ENCODE peak calls at places on chromosome 12, in nine cellular contexts. D is COLO829; W is activated CD8-positive, alpha-beta T cell treated with anti-CD3 and anti-CD28 coated beads, Interleukin-2, amount 10 ng/mL, durations not matched to agents 7 days and 5 days; E is NCI-H2107; K is RPMI7951; H is stomach; Q is T follicular helper cell; Y is anterior cingulate cortex; C is ELR. M is an unnamed sample.

GRCh38 chr12:51591020-51591901 is at the start of gene SCN8A:
- DNase-seq in Y (peak; percentile 46), Q (peak; percentile 21), C (peak; percentile 78), H (peak; percentile 36), E (no peak), D (no peak), W (peak; percentile 58), K (peak; percentile 17), M (peak; percentile 51)

GRCh38 chr12:131540138-131540623 is 170.7 kb upstream of the SFSWAP start:
- DNase-seq in K (no peak), D (no peak), W (no peak), Y (no peak), H (no peak), Q (no peak), C (no peak), E (no peak), M (no peak)

GRCh38 chr12:130925616-130926015 is 28.1 kb upstream of the ADGRD1 start:
- DNase-seq in D (peak; percentile 77), H (no peak), C (no peak), W (no peak), Q (no peak), Y (no peak), E (no peak), K (peak; percentile 9), M (peak; percentile 66)

GRCh38 chr12:77062846-77063461 is 2.4 kb downstream of the E2F7 start:
- DNase-seq in E (no peak), W (no peak), Q (no peak), H (peak; percentile 54), D (peak; percentile 60), C (peak; percentile 61), Y (no peak), K (peak; percentile 92), M (peak; percentile 75)

GRCh38 chr12:85057370-85057963 is 21.3 kb downstream of the LRRIQ1 start:
- DNase-seq in H (no peak), K (peak; percentile 20), E (no peak), Q (no peak), Y (no peak), C (peak; percentile 68), W (peak; percentile 44), D (no peak), M (peak; percentile 44)

GRCh38 chr12:12456637-12457036 is 99.8 kb downstream of the BORCS5 start:
- DNase-seq in D (peak; percentile 30), Y (no peak), W (no peak), H (no peak), K (no peak), Q (no peak), E (no peak), C (peak; percentile 7), M (no peak)

GRCh38 chr12:71846322-71846940 is 6.9 kb downstream of the TBC1D15 start:
- DNase-seq in C (peak; percentile 61), Q (no peak), W (peak; percentile 26), D (peak; percentile 35), Y (no peak), K (peak; percentile 27), H (no peak), E (no peak), M (peak; percentile 34)

GRCh38 chr12:69115099-69115498 is 124.3 kb upstream of the CPSF6 start:
- DNase-seq in D (no peak), K (no peak), E (no peak), H (no peak), Y (no peak), W (no peak), Q (no peak), C (no peak), M (no peak)

GRCh38 chr12:7152818-7153217 is 22.6 kb downstream of the CLSTN3 start:
- DNase-seq in W (no peak), K (no peak), Y (no peak), C (no peak), H (no peak), Q (no peak), E (no peak), D (no peak), M (no peak)

GRCh38 chr12:110466791-110467190 is 1.3 kb downstream of the GPN3 start:
- DNase-seq in W (no peak), E (no peak), Y (no peak), H (no peak), D (no peak), C (no peak), Q (no peak), K (no peak), M (no peak)

GRCh38 chr12:83826112-83826511 is 1086.5 kb downstream of the SLC6A15 start:
- DNase-seq in W (peak; percentile 30), K (no peak), D (peak; percentile 45), C (peak; percentile 2), H (peak; percentile 35), Y (no peak), Q (no peak), E (no peak), M (no peak)

GRCh38 chr12:6231359-6232268 is 31.4 kb downstream of the CD9 start:
- DNase-seq in K (no peak), D (no peak), W (no peak), H (no peak), C (no peak), Y (no peak), Q (no peak), E (no peak), M (no peak)

GRCh38 chr12:19131020-19131431 is 1.5 kb downstream of the PLEKHA5 start:
- DNase-seq in H (peak; percentile 33), W (no peak), Y (no peak), K (peak; percentile 45), C (peak; percentile 78), Q (no peak), D (no peak), E (no peak), M (peak; percentile 56)

GRCh38 chr12:3083949-3084348 is 6.8 kb downstream of the TSPAN9 start:
- DNase-seq in H (no peak), W (no peak), K (no peak), D (no peak), E (no peak), C (peak; percentile 13), Y (no peak), Q (no peak), M (no peak)

GRCh38 chr12:52155048-52155868 is 36.6 kb downstream of the KRT80 start:
- DNase-seq in H (no peak), D (no peak), Y (no peak), W (peak; percentile 58), K (peak; percentile 36), Q (peak; percentile 47), E (no peak), C (peak; percentile 53), M (peak; percentile 41)

GRCh38 chr12:124921200-124922008 is 7.0 kb upstream of the UBC start:
- DNase-seq in K (peak; percentile 95), W (peak; percentile 87), Q (peak; percentile 35), D (no peak), Y (no peak), H (peak; percentile 63), C (peak; percentile 87), E (no peak), M (peak; percentile 72)

GRCh38 chr12:30257614-30258013 is 438.1 kb downstream of the IPO8 start:
- DNase-seq in Y (no peak), Q (no peak), K (no peak), H (no peak), W (no peak), C (no peak), E (no peak), D (no peak), M (no peak)

GRCh38 chr12:114680498-114681148 is 3.4 kb downstream of the TBX3 start:
- DNase-seq in H (no peak), Y (no peak), D (no peak), E (no peak), C (peak; percentile 62), W (no peak), K (no peak), Q (no peak), M (no peak)

GRCh38 chr12:70692681-70693288 is 55.6 kb upstream of the PTPRB start:
- DNase-seq in W (no peak), Q (no peak), H (no peak), E (no peak), K (peak; percentile 46), C (peak; percentile 70), D (peak; percentile 53), Y (no peak), M (peak; percentile 61)

GRCh38 chr12:78330131-78330530 is 499.4 kb downstream of the NAV3 start:
- DNase-seq in E (no peak), D (no peak), H (no peak), K (no peak), W (no peak), C (no peak), Y (no peak), Q (no peak), M (no peak)

GRCh38 chr12:93297032-93297431 is 80.7 kb upstream of the NUDT4 start:
- DNase-seq in H (no peak), Y (no peak), C (no peak), D (no peak), K (no peak), Q (no peak), W (no peak), E (no peak), M (no peak)

GRCh38 chr12:85092814-85093370 is 56.7 kb downstream of the LRRIQ1 start:
- DNase-seq in W (no peak), Y (no peak), Q (no peak), D (peak; percentile 71), E (no peak), K (peak; percentile 15), H (no peak), C (peak; percentile 33), M (no peak)

GRCh38 chr12:54398218-54398617 is 13.7 kb upstream of the ZNF385A start:
- DNase-seq in Q (no peak), H (no peak), W (no peak), K (no peak), Y (no peak), D (no peak), C (no peak), E (no peak), M (no peak)

GRCh38 chr12:67720383-67720856 is 71.9 kb downstream of the DYRK2 start:
- DNase-seq in K (peak; percentile 96), Q (no peak), D (no peak), Y (no peak), C (peak; percentile 37), H (no peak), W (no peak), E (no peak), M (peak; percentile 86)

GRCh38 chr12:69405466-69405865 is 45.9 kb downstream of the YEATS4 start:
- DNase-seq in K (peak; percentile 94), H (no peak), D (peak; percentile 78), Q (no peak), C (peak; percentile 95), Y (no peak), E (no peak), W (no peak), M (peak; percentile 93)

GRCh38 chr12:27076930-27077329 is 5.4 kb downstream of the C12orf71 start:
- DNase-seq in C (peak; percentile 84), Q (no peak), Y (no peak), H (no peak), K (peak; percentile 71), W (no peak), D (peak; percentile 35), E (no peak), M (no peak)

GRCh38 chr12:58500399-58500798 is 419.9 kb downstream of the LRIG3 start:
- DNase-seq in Q (no peak), D (no peak), C (no peak), H (no peak), K (no peak), W (no peak), Y (no peak), E (no peak), M (no peak)

GRCh38 chr12:116389990-116390655 is 112.6 kb upstream of the MED13L start:
- DNase-seq in E (no peak), H (no peak), Q (no peak), K (peak; percentile 98), W (no peak), D (peak; percentile 96), C (peak; percentile 97), Y (no peak), M (peak; percentile 88)

GRCh38 chr12:128864516-128865186 is 11.4 kb downstream of the GLT1D1 start:
- DNase-seq in E (no peak), H (no peak), W (no peak), C (no peak), K (no peak), D (no peak), Y (no peak), Q (no peak), M (no peak)

GRCh38 chr12:125015680-125016310 is 22.4 kb downstream of the BRI3BP start:
- DNase-seq in W (no peak), Q (no peak), Y (peak; percentile 47), D (peak; percentile 91), H (no peak), C (no peak), K (peak; percentile 76), E (peak; percentile 89), M (peak; percentile 50)

GRCh38 chr12:109715310-109716091 is 1.9 kb downstream of the FAM222A start:
- DNase-seq in Y (no peak), W (no peak), H (peak; percentile 46), D (no peak), E (peak; percentile 28), K (no peak), Q (no peak), C (no peak), M (peak; percentile 35)

M was measured in LHCN-M2.